ENCODE peak calls at places on chromosomes 2 and 18, in four cellular contexts. J is astrocyte of the hippocampus, N is DMS153, R is ELR. X is an unnamed sample.

GRCh38 chr18:31057917-31058316 is 15.4 kb upstream of the DSC3 start:
- DNase-seq in J (no peak), N (no peak), R (no peak), X (no peak)

GRCh38 chr2:174691203-174691779 is 73.0 kb downstream of the CHRNA1 start:
- DNase-seq in J (no peak), N (no peak), R (no peak), X (peak; percentile 39)

GRCh38 chr2:237488901-237489860 is 2.1 kb downstream of the MLPH start:
- DNase-seq in J (peak; percentile 90), N (no peak), R (peak; percentile 68), X (peak; percentile 92)

GRCh38 chr18:75066936-75067335 is 142.0 kb downstream of the PTGR3 start:
- DNase-seq in J (no peak), N (no peak), R (no peak), X (no peak)

GRCh38 chr2:26584656-26585055 is 56.5 kb downstream of the CIB4 start:
- DNase-seq in J (no peak), N (no peak), R (no peak), X (no peak)

GRCh38 chr2:88692187-88692586 is 714 bp downstream of the RPIA start:
- DNase-seq in J (no peak), N (no peak), R (peak; percentile 52), X (no peak)

GRCh38 chr2:44169155-44169898 is 652 bp downstream of the PPM1B start:
- DNase-seq in J (peak; percentile 66), N (peak; percentile 14), R (peak; percentile 54), X (peak; percentile 37)

GRCh38 chr2:214591359-214591758 is 180.5 kb downstream of the VWC2L start:
- DNase-seq in J (no peak), N (no peak), R (peak; percentile 23), X (no peak)

GRCh38 chr2:16149349-16150243 is 209.2 kb downstream of the MYCN start:
- DNase-seq in J (no peak), N (no peak), R (no peak), X (no peak)

GRCh38 chr2:215843579-215843978 is 169.8 kb downstream of the MREG start:
- DNase-seq in J (peak; percentile 84), N (no peak), R (peak; percentile 93), X (peak; percentile 94)

GRCh38 chr2:40244251-40245010 is 207.5 kb downstream of the SLC8A1 start:
- DNase-seq in J (peak; percentile 90), N (peak; percentile 53), R (peak; percentile 73), X (peak; percentile 69)

GRCh38 chr2:240481720-240482119 is 46.3 kb downstream of the GPC1 start:
- DNase-seq in J (no peak), N (no peak), R (no peak), X (no peak)

GRCh38 chr2:71711470-71711857 is 258.1 kb downstream of the DYSF start:
- DNase-seq in J (no peak), N (no peak), R (peak; percentile 31), X (no peak)

GRCh38 chr2:76080154-76080553 is 369.4 kb upstream of the GCFC2 start:
- DNase-seq in J (no peak), N (no peak), R (no peak), X (no peak)

GRCh38 chr2:69062307-69062706 is 49.3 kb downstream of the ANTXR1 start:
- DNase-seq in J (no peak), N (no peak), R (no peak), X (no peak)

GRCh38 chr2:238865015-238865719 is 17.3 kb downstream of the TWIST2 start:
- DNase-seq in J (no peak), N (no peak), R (no peak), X (no peak)

GRCh38 chr18:61738488-61738887 is 154.3 kb downstream of the RNF152 start:
- DNase-seq in J (peak; percentile 45), N (no peak), R (peak; percentile 45), X (peak; percentile 63)

GRCh38 chr2:70513751-70514150 is 39.9 kb downstream of the TGFA start:
- DNase-seq in J (no peak), N (no peak), R (no peak), X (no peak)

GRCh38 chr2:25845843-25846505 is 32.3 kb downstream of the ASXL2 start:
- DNase-seq in J (peak; percentile 44), N (no peak), R (peak; percentile 69), X (peak; percentile 59)

GRCh38 chr2:235080108-235080507 is 128.3 kb downstream of the SH3BP4 start:
- DNase-seq in J (no peak), N (no peak), R (peak; percentile 74), X (no peak)

GRCh38 chr2:99403524-99403923 is 66.3 kb downstream of the EIF5B start:
- DNase-seq in J (peak; percentile 64), N (no peak), R (peak; percentile 20), X (peak; percentile 49)

GRCh38 chr2:15092166-15092565 is 459.6 kb downstream of the LRATD1 start:
- DNase-seq in J (no peak), N (no peak), R (no peak), X (no peak)

GRCh38 chr2:240565267-240566202 is 2.7 kb upstream of the RNPEPL1 start:
- DNase-seq in J (peak; percentile 73), N (peak; percentile 75), R (peak; percentile 85), X (peak; percentile 71)

GRCh38 chr2:28343184-28343942 is 49.3 kb upstream of the FOSL2 start:
- DNase-seq in J (no peak), N (no peak), R (no peak), X (no peak)

GRCh38 chr2:128734521-128735295 is 416.0 kb upstream of the HS6ST1 start:
- DNase-seq in J (no peak), N (no peak), R (peak; percentile 3), X (no peak)

GRCh38 chr2:25624635-25625034 is 48.7 kb downstream of the DTNB start:
- DNase-seq in J (no peak), N (no peak), R (no peak), X (no peak)

GRCh38 chr2:99707592-99707991 is 217.8 kb upstream of the REV1 start:
- DNase-seq in J (peak; percentile 72), N (no peak), R (no peak), X (no peak)

GRCh38 chr18:6724331-6724730 is 5.2 kb upstream of the ARHGAP28 start:
- DNase-seq in J (no peak), N (no peak), R (no peak), X (no peak)

GRCh38 chr2:215363039-215363438 is 51.2 kb downstream of the ATIC start:
- DNase-seq in J (no peak), N (no peak), R (no peak), X (no peak)

GRCh38 chr2:202378661-202379338 is 2.7 kb downstream of the BMPR2 start:
- DNase-seq in J (no peak), N (no peak), R (peak; percentile 23), X (no peak)

X was measured in renal cortical epithelial cell.